ENCODE peak calls at places on chromosomes 3 and 15, in ten cellular contexts. P is BJ, Z is neural crest cell, B is GM10248, G is mammary epithelial cell, F is endothelial cell of umbilical vein, W is progenitor cell of endocrine pancreas, V is IMR-90, N is HFFc6, R is lower lobe of right lung. C is an unnamed sample.

GRCh38 chr15:35751421-35752133 is 205.6 kb upstream of the DPH6 start:
- DNase-seq in R (no peak), Z (peak; percentile 82), G (peak; percentile 57), N (peak; percentile 45), V (peak; percentile 78), B (peak; percentile 28), W (peak; percentile 58), F (peak; percentile 85), P (no peak), C (peak; percentile 85)

GRCh38 chr3:126446791-126447190 is 28.9 kb downstream of the ZXDC start:
- DNase-seq in W (no peak), G (no peak), B (no peak), F (no peak), R (no peak), N (no peak), V (peak; percentile 51), Z (no peak), P (no peak), C (no peak)

GRCh38 chr3:155790272-155790918 is 15.7 kb downstream of the C3orf33 start:
- DNase-seq in G (no peak), R (no peak), N (no peak), B (no peak), P (no peak), Z (no peak), V (no peak), W (no peak), F (no peak), C (no peak)

GRCh38 chr3:185936814-185937688 is 763 bp downstream of the TRA2B start:
- DNase-seq in G (peak; percentile 79), N (peak; percentile 77), F (peak; percentile 89), W (peak; percentile 68), P (no peak), B (peak; percentile 81), V (peak; percentile 83), R (peak; percentile 92), Z (peak; percentile 84), C (peak; percentile 88)

GRCh38 chr3:148075829-148076716 is 621.6 kb upstream of the AGTR1 start:
- DNase-seq in V (peak; percentile 59), P (peak; percentile 15), G (peak; percentile 33), Z (no peak), N (peak; percentile 53), B (no peak), R (no peak), F (peak; percentile 71), W (no peak), C (peak; percentile 21)

GRCh38 chr15:80641384-80641783 is 53.7 kb upstream of the ABHD17C start:
- DNase-seq in W (no peak), N (no peak), G (no peak), B (no peak), R (no peak), Z (no peak), P (no peak), F (no peak), V (no peak), C (no peak)

GRCh38 chr15:60419752-60420151 is 22.0 kb upstream of the ANXA2 start:
- DNase-seq in B (no peak), P (no peak), V (peak; percentile 51), N (peak; percentile 35), G (no peak), Z (no peak), W (no peak), R (no peak), F (no peak), C (no peak)

GRCh38 chr3:183309276-183309675 is 56.2 kb downstream of the B3GNT5 start:
- DNase-seq in N (no peak), G (no peak), V (no peak), P (no peak), Z (no peak), B (no peak), W (no peak), R (no peak), F (no peak), C (no peak)

GRCh38 chr15:33021806-33022389 is 172.6 kb downstream of the FMN1 start:
- DNase-seq in V (peak; percentile 75), Z (no peak), R (no peak), G (peak; percentile 53), N (peak; percentile 61), W (no peak), P (no peak), B (peak; percentile 43), F (peak; percentile 71), C (peak; percentile 23)

GRCh38 chr15:63856711-63857458 is 23.1 kb upstream of the HERC1 start:
- DNase-seq in F (peak; percentile 86), V (peak; percentile 62), W (no peak), R (no peak), P (peak; percentile 53), N (peak; percentile 90), B (no peak), Z (no peak), G (peak; percentile 68), C (no peak)

GRCh38 chr15:30859091-30859874 is 44.4 kb upstream of the FAN1 start:
- DNase-seq in F (peak; percentile 62), B (peak; percentile 22), P (peak; percentile 9), V (peak; percentile 29), W (no peak), N (peak; percentile 78), R (no peak), G (no peak), Z (peak; percentile 8), C (peak; percentile 10)
- TF ChIP-seq CTCF in F (peak; percentile 55), B (peak; percentile 61), P (peak; percentile 80), V (peak; percentile 62), W (peak; percentile 71), N (peak; percentile 84), R (peak; percentile 61), G (peak; percentile 67), Z (peak; percentile 78), C (peak; percentile 72)

GRCh38 chr15:42737529-42738328 is 801 bp upstream of the CDAN1 start:
- DNase-seq in V (peak; percentile 4), R (no peak), W (no peak), F (no peak), B (no peak), N (no peak), G (peak; percentile 43), P (no peak), Z (no peak), C (no peak)
- TF ChIP-seq CTCF in V (no peak), R (no peak), W (no peak), F (no peak), B (no peak), N (peak; percentile 56), G (peak; percentile 27), P (no peak), Z (no peak), C (no peak)

GRCh38 chr3:53921296-53921695 is 29.6 kb upstream of the SELENOK start:
- DNase-seq in B (peak; percentile 24), N (peak; percentile 14), G (peak; percentile 19), F (no peak), R (no peak), Z (no peak), V (peak; percentile 8), P (no peak), W (no peak), C (no peak)
- TF ChIP-seq CTCF in B (peak; percentile 33), N (peak; percentile 67), G (peak; percentile 69), F (no peak), R (peak; percentile 43), Z (peak; percentile 59), V (peak; percentile 40), P (peak; percentile 62), W (peak; percentile 19), C (no peak)

GRCh38 chr3:31692714-31693113 is 160.0 kb downstream of the STT3B start:
- DNase-seq in W (no peak), F (no peak), R (no peak), P (no peak), G (no peak), B (no peak), V (no peak), N (no peak), Z (no peak), C (no peak)
- TF ChIP-seq CTCF in W (no peak), F (no peak), R (no peak), P (no peak), G (no peak), B (peak; percentile 10), V (no peak), N (no peak), Z (no peak), C (no peak)

GRCh38 chr3:168956087-168956486 is 707.4 kb downstream of the MECOM start:
- DNase-seq in Z (no peak), N (no peak), G (no peak), W (no peak), R (peak; percentile 49), V (no peak), F (no peak), B (no peak), P (no peak), C (no peak)

GRCh38 chr3:168951368-168951767 is 712.1 kb downstream of the MECOM start:
- DNase-seq in B (no peak), F (no peak), V (no peak), G (peak; percentile 90), N (no peak), Z (no peak), R (no peak), P (no peak), W (no peak), C (no peak)

GRCh38 chr3:168951884-168952283 is 711.6 kb downstream of the MECOM start:
- DNase-seq in P (no peak), W (no peak), F (no peak), G (no peak), V (no peak), R (no peak), N (no peak), Z (no peak), B (no peak), C (no peak)

GRCh38 chr3:168952551-168952950 is 711.0 kb downstream of the MECOM start:
- DNase-seq in W (no peak), G (peak; percentile 37), F (peak; percentile 62), B (no peak), N (peak; percentile 3), P (peak; percentile 9), V (peak; percentile 47), Z (no peak), R (no peak), C (no peak)
- TF ChIP-seq CTCF in W (no peak), G (peak; percentile 17), F (no peak), B (no peak), N (peak; percentile 64), P (peak; percentile 28), V (peak; percentile 39), Z (peak; percentile 44), R (no peak), C (no peak)

GRCh38 chr3:76698136-76698535 is 341.8 kb upstream of the ROBO2 start:
- DNase-seq in P (no peak), W (no peak), Z (no peak), G (no peak), R (no peak), B (no peak), V (no peak), N (no peak), F (no peak), C (no peak)
- TF ChIP-seq CTCF in P (no peak), W (no peak), Z (no peak), G (no peak), R (no peak), B (no peak), V (no peak), N (no peak), F (no peak), C (no peak)

GRCh38 chr3:2247831-2248230 is 149.2 kb downstream of the CNTN4 start:
- DNase-seq in G (no peak), R (no peak), B (no peak), W (no peak), P (no peak), F (no peak), Z (no peak), V (no peak), N (no peak), C (no peak)
- TF ChIP-seq CTCF in G (no peak), R (no peak), B (no peak), W (no peak), P (no peak), F (no peak), Z (no peak), V (no peak), N (no peak), C (no peak)